ENCODE peak calls at places on chromosomes 11 and 22, in eight cellular contexts. B is stimulated activated CD8-positive, alpha-beta memory T cell treated with anti-CD3 and anti-CD28 coated beads, Interleukin-12 subunit alpha, Interleukin-12 subunit beta, amount 100 ng/mL, for 1 hour; P is iPS DF 6.9; L is stimulated activated CD4-positive, alpha-beta T cell treated with anti-CD3 and anti-CD28 coated beads, Interleukin-4, amount 100 ng/mL, for 24 hours; X is left ventricle myocardium inferior; A is activated T-cell treated with anti-CD3 and anti-CD28 coated beads, Interleukin-2, amount 50 U/mL, for 24 hours; C is neural crest cell; J is mesothelial cell of epicardium. T is an unnamed sample.

GRCh38 chr11:117882539-117882938 is 6.1 kb upstream of the FXYD6 start:
- DNase-seq in B (no peak), P (no peak), L (no peak), X (no peak), A (no peak), C (no peak), J (peak), T (peak)

GRCh38 chr11:130671801-130672700 is 223.6 kb downstream of the ADAMTS15 start:
- DNase-seq in B (no peak), P (no peak), L (no peak), X (peak), A (no peak), C (peak), J (peak), T (no peak)

GRCh38 chr11:126231725-126232459 is 20.3 kb downstream of the FAM118B start:
- DNase-seq in B (no peak), P (no peak), L (no peak), X (no peak), A (no peak), C (no peak), J (no peak), T (no peak)

GRCh38 chr11:27291302-27291889 is 71.6 kb downstream of the CCDC34 start:
- DNase-seq in B (no peak), P (no peak), L (no peak), X (no peak), A (no peak), C (no peak), J (no peak), T (peak)

GRCh38 chr22:48973694-48974041 is 854.0 kb downstream of the BRD1 start:
- DNase-seq in B (no peak), P (no peak), L (no peak), X (no peak), A (no peak), C (no peak), J (peak), T (no peak)

GRCh38 chr11:69048056-69048717 is 545 bp upstream of the TPCN2 start:
- DNase-seq in B (no peak), P (no peak), L (no peak), X (no peak), A (no peak), C (no peak), J (no peak), T (no peak)

GRCh38 chr11:79241205-79241604 is 199.6 kb downstream of the TENM4 start:
- DNase-seq in B (no peak), P (no peak), L (no peak), X (no peak), A (no peak), C (no peak), J (no peak), T (no peak)

GRCh38 chr11:46504817-46505613 is 88.8 kb downstream of the AMBRA1 start:
- DNase-seq in B (no peak), P (no peak), L (no peak), X (no peak), A (no peak), C (no peak), J (no peak), T (no peak)

GRCh38 chr11:79076526-79077115 is 364.2 kb downstream of the TENM4 start:
- DNase-seq in B (no peak), P (no peak), L (no peak), X (peak), A (no peak), C (peak), J (no peak), T (no peak)

GRCh38 chr22:22546490-22546889 is 12.6 kb downstream of the PRAME start:
- DNase-seq in B (no peak), P (no peak), L (no peak), X (no peak), A (no peak), C (no peak), J (no peak), T (no peak)